ENCODE peak calls at places on chromosomes 11 and 22, in seven cellular contexts. N is adrenal gland, Y is lower leg skin, R is endothelial cell of umbilical vein, Z is H1, A is upper lobe of left lung, Q is tibial nerve. J is an unnamed sample.

GRCh38 chr11:7473702-7474101 is 11.6 kb upstream of the OLFML1 start:
- DNase-seq in N (no peak), Y (no peak), R (no peak), Z (no peak), A (no peak), Q (no peak), J (no peak)

GRCh38 chr11:118652681-118653181 is 26.7 kb downstream of the TREH start:
- DNase-seq in N (no peak), Y (peak; percentile 73), R (peak; percentile 20), Z (no peak), A (no peak), Q (no peak), J (no peak)

GRCh38 chr11:70201876-70202861 is 927 bp upstream of the FADD start:
- DNase-seq in N (no peak), Y (no peak), R (no peak), Z (no peak), A (no peak), Q (no peak), J (no peak)

GRCh38 chr11:123519055-123519796 is 89.2 kb downstream of the GRAMD1B start:
- DNase-seq in N (peak; percentile 74), Y (peak; percentile 63), R (no peak), Z (no peak), A (peak; percentile 28), Q (no peak), J (no peak)

GRCh38 chr11:102798012-102798746 is at the start of gene MMP1:
- DNase-seq in N (no peak), Y (no peak), R (peak; percentile 47), Z (no peak), A (no peak), Q (no peak), J (no peak)

GRCh38 chr11:128390246-128390645 is 197.1 kb downstream of the ETS1 start:
- DNase-seq in N (no peak), Y (no peak), R (no peak), Z (no peak), A (no peak), Q (no peak), J (no peak)

GRCh38 chr11:86551286-86551685 is 121.1 kb downstream of the ME3 start:
- DNase-seq in N (no peak), Y (no peak), R (peak; percentile 96), Z (no peak), A (no peak), Q (peak; percentile 18), J (no peak)

GRCh38 chr11:106172389-106172991 is 95.0 kb downstream of the AASDHPPT start:
- DNase-seq in N (no peak), Y (no peak), R (no peak), Z (no peak), A (no peak), Q (no peak), J (no peak)

GRCh38 chr11:76313913-76314740 is 66.8 kb downstream of the THAP12 start:
- DNase-seq in N (no peak), Y (no peak), R (no peak), Z (peak; percentile 25), A (no peak), Q (no peak), J (no peak)

GRCh38 chr11:14248577-14248976 is 110.4 kb downstream of the RRAS2 start:
- DNase-seq in N (no peak), Y (no peak), R (no peak), Z (no peak), A (no peak), Q (peak; percentile 17), J (no peak)

GRCh38 chr11:133012803-133013202 is 519.5 kb downstream of the OPCML start:
- DNase-seq in N (no peak), Y (no peak), R (no peak), Z (no peak), A (no peak), Q (no peak), J (no peak)

GRCh38 chr22:23752090-23752691 is 1.3 kb upstream of the ZNF70 start:
- DNase-seq in N (no peak), Y (no peak), R (no peak), Z (no peak), A (peak; percentile 32), Q (no peak), J (peak; percentile 20)

GRCh38 chr11:27698872-27699241 is 1.4 kb downstream of the BDNF start:
- DNase-seq in N (peak; percentile 75), Y (peak; percentile 90), R (peak; percentile 91), Z (peak; percentile 83), A (peak; percentile 60), Q (peak; percentile 57), J (no peak)

GRCh38 chr11:108324587-108324986 is 101.7 kb downstream of the ATM start:
- DNase-seq in N (no peak), Y (no peak), R (no peak), Z (no peak), A (no peak), Q (no peak), J (no peak)

GRCh38 chr11:69006816-69007215 is 6.2 kb downstream of the MRGPRF start:
- DNase-seq in N (no peak), Y (no peak), R (no peak), Z (no peak), A (no peak), Q (no peak), J (no peak)
- TF ChIP-seq POLR2A in N (no peak), Y (no peak), R (no peak), Z (no peak), A (no peak), Q (no peak), J (no peak)

GRCh38 chr11:3001496-3001895 is 9.4 kb upstream of the NAP1L4 start:
- DNase-seq in N (no peak), Y (peak; percentile 78), R (no peak), Z (no peak), A (peak; percentile 46), Q (no peak), J (no peak)

GRCh38 chr11:3002346-3002745 is 10.2 kb upstream of the NAP1L4 start:
- DNase-seq in N (no peak), Y (peak; percentile 76), R (no peak), Z (no peak), A (no peak), Q (no peak), J (no peak)

GRCh38 chr11:2998073-2998850 is 6.1 kb upstream of the NAP1L4 start:
- DNase-seq in N (no peak), Y (peak; percentile 31), R (no peak), Z (no peak), A (no peak), Q (no peak), J (no peak)

GRCh38 chr11:2999464-2999998 is 7.4 kb upstream of the NAP1L4 start:
- DNase-seq in N (no peak), Y (peak; percentile 45), R (no peak), Z (no peak), A (no peak), Q (no peak), J (no peak)

DNA sequence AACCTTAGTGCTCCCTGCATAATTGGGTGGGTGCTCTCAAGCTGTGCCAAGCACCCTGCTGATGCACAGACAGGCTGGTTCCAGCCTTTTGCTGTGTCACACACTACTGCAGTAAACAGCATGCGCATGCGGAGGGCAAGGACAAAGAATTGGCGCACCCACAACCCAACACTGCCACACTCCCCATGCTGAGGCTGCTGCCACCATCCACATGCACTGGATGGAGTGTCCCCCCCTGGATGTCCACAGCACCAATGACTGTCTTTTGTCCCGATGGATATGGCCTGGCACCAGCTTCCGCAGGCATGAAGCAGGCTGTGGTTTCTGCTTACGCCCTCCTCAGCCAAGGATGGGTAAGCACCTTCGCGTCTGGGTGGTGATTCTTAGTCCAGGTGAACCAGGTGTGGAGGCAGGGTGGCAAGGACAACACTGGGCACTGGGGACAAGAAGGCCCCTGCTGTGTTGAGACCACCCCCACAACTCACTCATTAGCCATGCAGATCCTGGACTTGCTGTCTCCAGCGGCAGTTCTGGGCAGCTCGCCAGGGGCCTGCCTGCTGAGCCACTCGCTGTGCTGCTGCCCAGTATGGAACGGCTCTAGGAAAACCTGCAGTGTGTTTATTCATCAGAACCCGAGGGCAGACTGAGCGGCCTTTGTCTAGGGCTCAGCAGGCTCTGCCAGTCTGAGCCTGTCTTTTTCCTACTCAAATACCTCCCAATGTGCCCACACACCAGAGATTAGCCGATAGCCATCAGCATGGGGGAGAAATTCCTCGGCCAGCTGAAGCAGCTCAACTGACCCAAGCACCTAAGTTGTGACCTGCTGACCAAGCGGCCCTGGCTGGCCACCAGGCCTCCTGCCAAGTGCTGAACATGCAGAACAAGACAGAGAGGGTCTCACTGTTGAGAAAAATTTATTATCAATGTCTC is 8.2 kb upstream of the NAP1L4 start:
- DNase-seq in N (peak; percentile 42), Y (peak; percentile 88), R (peak; percentile 55), Z (no peak), A (peak; percentile 77), Q (no peak), J (no peak)
- TF ChIP-seq POLR2A in N (no peak), Y (no peak), R (no peak), Z (no peak), A (no peak), Q (no peak), J (no peak)

DNA sequence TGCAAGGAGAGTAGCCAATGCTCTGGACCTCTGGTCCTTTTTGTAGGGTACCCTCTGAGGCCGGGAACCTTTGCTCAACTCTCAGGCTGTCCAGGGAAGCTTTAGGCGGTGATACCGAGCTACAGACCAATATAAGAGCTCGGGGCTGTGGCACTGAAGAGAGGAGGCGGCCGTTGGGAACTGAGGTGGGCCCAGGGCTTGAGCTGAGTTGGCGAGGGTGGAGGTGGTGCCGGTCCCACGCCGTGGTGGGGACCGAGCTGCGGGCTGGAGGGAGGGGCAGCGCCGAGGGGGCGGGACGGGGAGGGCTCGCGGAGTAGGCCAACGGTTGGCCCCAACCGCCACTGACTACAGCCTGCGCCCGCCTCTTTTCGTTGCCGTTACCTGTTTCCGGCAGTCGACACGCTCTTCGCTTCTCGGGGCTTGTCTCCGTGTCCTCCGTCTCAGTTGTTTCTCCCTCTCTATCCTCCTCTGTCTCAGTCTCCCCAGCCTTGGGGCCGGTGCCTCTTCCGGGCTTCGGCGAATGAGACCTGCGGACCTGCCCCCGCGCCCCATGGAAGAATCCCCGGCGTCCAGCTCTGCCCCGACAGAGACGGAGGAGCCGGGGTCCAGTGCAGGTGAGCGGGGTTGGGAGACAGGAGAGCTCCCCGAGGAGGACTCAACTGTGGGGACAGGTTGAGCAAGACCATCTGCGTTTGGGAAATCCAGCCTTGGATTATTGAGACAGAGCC is at the start of gene NEU3:
- DNase-seq in N (peak; percentile 79), Y (peak; percentile 93), R (peak; percentile 82), Z (peak; percentile 63), A (peak; percentile 93), Q (peak; percentile 48), J (peak; percentile 42)
- TF ChIP-seq POLR2A in N (peak; percentile 65), Y (no peak), R (peak; percentile 81), Z (peak; percentile 93), A (peak; percentile 62), Q (no peak), J (peak; percentile 53)

GRCh38 chr22:44664149-44664548 is 37.9 kb upstream of the PRR5 start:
- DNase-seq in N (peak; percentile 59), Y (peak; percentile 93), R (peak; percentile 62), Z (no peak), A (no peak), Q (no peak), J (no peak)

GRCh38 chr22:44661659-44662569 is 40.1 kb upstream of the PRR5 start:
- DNase-seq in N (no peak), Y (no peak), R (no peak), Z (no peak), A (no peak), Q (no peak), J (no peak)

GRCh38 chr22:44661070-44661469 is 40.9 kb upstream of the PRR5 start:
- DNase-seq in N (no peak), Y (no peak), R (no peak), Z (no peak), A (no peak), Q (no peak), J (no peak)

GRCh38 chr22:44665115-44665514 is 36.9 kb upstream of the PRR5 start:
- DNase-seq in N (no peak), Y (no peak), R (no peak), Z (no peak), A (no peak), Q (no peak), J (no peak)

GRCh38 chr22:44663256-44663999 is 38.6 kb upstream of the PRR5 start:
- DNase-seq in N (no peak), Y (no peak), R (no peak), Z (no peak), A (no peak), Q (no peak), J (no peak)
- TF ChIP-seq POLR2A in N (no peak), Y (no peak), R (no peak), Z (no peak), A (no peak), Q (no peak), J (no peak)